ENCODE peak calls at places on chromosome 11, in nine cellular contexts. V is Right ventricle myocardium superior; G is LHCN-M2; K is EH; I is fibroblast of mammary gland; H is GM12865; D is neural crest cell; X is CD8-positive, alpha-beta T cell; S is NCI-H187 treated with DMSO at 0.1 percent for 48 hours. T is an unnamed sample.

GRCh38 chr11:103808246-103808645 is 228.2 kb upstream of the DDI1 start:
- DNase-seq in X (no peak), I (no peak), H (no peak), K (no peak), D (no peak), S (no peak), G (no peak), V (no peak), T (no peak)

GRCh38 chr11:64925536-64926449 is 1.3 kb downstream of the PPP2R5B start:
- DNase-seq in I (no peak), S (no peak), V (no peak), X (no peak), D (no peak), G (no peak), H (no peak), K (no peak), T (no peak)

GRCh38 chr11:45332486-45332934 is 46.4 kb upstream of the SYT13 start:
- DNase-seq in K (peak), X (peak), G (no peak), I (peak), D (peak), H (peak), S (no peak), V (no peak), T (peak)

GRCh38 chr11:130671801-130672700 is 223.6 kb downstream of the ADAMTS15 start:
- DNase-seq in V (peak), G (peak), S (no peak), X (no peak), D (peak), H (no peak), I (peak), K (peak), T (peak)

GRCh38 chr11:75237050-75237449 is 3.5 kb upstream of the TPBGL start:
- DNase-seq in I (no peak), S (no peak), X (no peak), V (no peak), G (no peak), H (no peak), K (no peak), D (no peak), T (no peak)

GRCh38 chr11:41392591-41392990 is 66.9 kb downstream of the LRRC4C start:
- DNase-seq in K (no peak), H (no peak), D (no peak), S (no peak), X (no peak), V (no peak), G (no peak), I (no peak), T (no peak)

GRCh38 chr11:4577761-4578160 is 3.8 kb upstream of the OR52I2 start:
- DNase-seq in D (no peak), S (no peak), G (no peak), X (no peak), I (no peak), K (no peak), H (no peak), V (no peak), T (no peak)

GRCh38 chr11:117180020-117180419 is 1.5 kb downstream of the SIDT2 start:
- DNase-seq in S (no peak), D (no peak), H (no peak), G (no peak), K (peak), V (no peak), X (no peak), I (no peak), T (peak)

GRCh38 chr11:71311176-71311925 is 59.0 kb upstream of the SHANK2 start:
- DNase-seq in S (no peak), V (no peak), I (no peak), D (no peak), X (no peak), G (no peak), H (no peak), K (no peak), T (no peak)

GRCh38 chr11:126815111-126815510 is 185.5 kb downstream of the KIRREL3 start:
- DNase-seq in S (no peak), K (peak), G (peak), H (no peak), V (no peak), I (peak), D (no peak), X (no peak), T (peak)

GRCh38 chr11:117535201-117535869 is 207.7 kb downstream of the CEP164 start:
- DNase-seq in S (no peak), X (no peak), H (no peak), G (no peak), I (no peak), V (peak), K (no peak), D (no peak), T (no peak)

GRCh38 chr11:67364783-67365525 is 8.4 kb downstream of the CLCF1 start:
- DNase-seq in K (no peak), H (no peak), S (no peak), D (no peak), V (no peak), I (no peak), X (no peak), G (no peak), T (no peak)

GRCh38 chr11:57251037-57251436 is 14.0 kb upstream of the APLNR start:
- DNase-seq in S (no peak), D (no peak), K (no peak), X (no peak), H (no peak), G (no peak), I (no peak), V (no peak), T (no peak)

GRCh38 chr11:35393093-35393492 is 26.3 kb downstream of the SLC1A2 start:
- DNase-seq in X (no peak), H (no peak), K (no peak), I (peak), S (peak), V (no peak), D (no peak), G (no peak), T (peak)

GRCh38 chr11:12502950-12503579 is 125.7 kb downstream of the PARVA start:
- DNase-seq in H (no peak), G (peak), V (no peak), K (peak), D (no peak), S (no peak), X (no peak), I (peak), T (peak)